ENCODE peak calls at places on chromosomes 13 and 19, in seven cellular contexts. One of them, this sample, is unnamed.

GRCh38 chr19:30064776-30065494 is 122.9 kb downstream of the URI1 start:
- DNase-seq in T-cell: no peak
- DNase-seq in uterus: no peak
- DNase-seq in stimulated activated CD4-positive, alpha-beta T cell treated with anti-CD3 and anti-CD28 coated beads, Interleukin-2, amount 100 ng/mL, for 48 hours: no peak
- DNase-seq in body of pancreas: no peak
- DNase-seq in left lung: no peak
- DNase-seq in hepatic stellate cell: no peak
- DNase-seq in this sample: no peak

GRCh38 chr19:10001899-10002298 is 8.4 kb downstream of the COL5A3 start:
- DNase-seq in T-cell: no peak
- DNase-seq in left lung: no peak
- DNase-seq in hepatic stellate cell: peak; percentile 65
- DNase-seq in uterus: no peak
- DNase-seq in stimulated activated CD4-positive, alpha-beta T cell treated with anti-CD3 and anti-CD28 coated beads, Interleukin-2, amount 100 ng/mL, for 48 hours: no peak
- DNase-seq in body of pancreas: peak; percentile 44
- DNase-seq in this sample: no peak

GRCh38 chr19:1315470-1316166 is 29.9 kb downstream of the EFNA2 start:
- DNase-seq in stimulated activated CD4-positive, alpha-beta T cell treated with anti-CD3 and anti-CD28 coated beads, Interleukin-2, amount 100 ng/mL, for 48 hours: peak; percentile 22
- DNase-seq in left lung: peak; percentile 51
- DNase-seq in T-cell: no peak
- DNase-seq in uterus: no peak
- DNase-seq in hepatic stellate cell: peak; percentile 77
- DNase-seq in body of pancreas: peak; percentile 33
- DNase-seq in this sample: no peak

GRCh38 chr13:102651892-102652291 is 43.0 kb downstream of the METTL21C start:
- DNase-seq in body of pancreas: no peak
- DNase-seq in T-cell: no peak
- DNase-seq in stimulated activated CD4-positive, alpha-beta T cell treated with anti-CD3 and anti-CD28 coated beads, Interleukin-2, amount 100 ng/mL, for 48 hours: no peak
- DNase-seq in hepatic stellate cell: no peak
- DNase-seq in left lung: no peak
- DNase-seq in uterus: peak; percentile 75
- DNase-seq in this sample: no peak

GRCh38 chr13:30371649-30372265 is 50.5 kb upstream of the UBE2L5 start:
- DNase-seq in left lung: no peak
- DNase-seq in T-cell: peak; percentile 70
- DNase-seq in uterus: no peak
- DNase-seq in hepatic stellate cell: peak; percentile 66
- DNase-seq in body of pancreas: peak; percentile 46
- DNase-seq in stimulated activated CD4-positive, alpha-beta T cell treated with anti-CD3 and anti-CD28 coated beads, Interleukin-2, amount 100 ng/mL, for 48 hours: no peak
- DNase-seq in this sample: peak; percentile 28

GRCh38 chr19:47447470-47448359 is 24.0 kb downstream of the SLC8A2 start:
- DNase-seq in hepatic stellate cell: peak; percentile 59
- DNase-seq in uterus: peak; percentile 41
- DNase-seq in stimulated activated CD4-positive, alpha-beta T cell treated with anti-CD3 and anti-CD28 coated beads, Interleukin-2, amount 100 ng/mL, for 48 hours: peak; percentile 54
- DNase-seq in left lung: no peak
- DNase-seq in T-cell: peak; percentile 36
- DNase-seq in body of pancreas: no peak
- DNase-seq in this sample: peak; percentile 49

GRCh38 chr19:11421607-11422098 is 2.5 kb upstream of the RGL3 start:
- DNase-seq in left lung: peak; percentile 69
- DNase-seq in body of pancreas: peak; percentile 22
- DNase-seq in uterus: no peak
- DNase-seq in T-cell: no peak
- DNase-seq in hepatic stellate cell: no peak
- DNase-seq in stimulated activated CD4-positive, alpha-beta T cell treated with anti-CD3 and anti-CD28 coated beads, Interleukin-2, amount 100 ng/mL, for 48 hours: peak; percentile 39
- DNase-seq in this sample: peak; percentile 34

GRCh38 chr19:48695743-48696352 is at the start of gene FUT2:
- DNase-seq in body of pancreas: peak; percentile 88
- DNase-seq in uterus: no peak
- DNase-seq in hepatic stellate cell: no peak
- DNase-seq in T-cell: no peak
- DNase-seq in left lung: no peak
- DNase-seq in stimulated activated CD4-positive, alpha-beta T cell treated with anti-CD3 and anti-CD28 coated beads, Interleukin-2, amount 100 ng/mL, for 48 hours: no peak
- DNase-seq in this sample: no peak

GRCh38 chr13:34913040-34913439 is 29.0 kb upstream of the NBEA start:
- DNase-seq in body of pancreas: no peak
- DNase-seq in uterus: no peak
- DNase-seq in T-cell: no peak
- DNase-seq in left lung: no peak
- DNase-seq in stimulated activated CD4-positive, alpha-beta T cell treated with anti-CD3 and anti-CD28 coated beads, Interleukin-2, amount 100 ng/mL, for 48 hours: no peak
- DNase-seq in hepatic stellate cell: no peak
- DNase-seq in this sample: no peak